ENCODE peak calls at places on chromosomes 4 and X, in six cellular contexts. X is HepG2, C is K562, E is SK-N-SH, J is HCT116, O is GM12878. D is an unnamed sample.

GRCh38 chr4:109232666-109233065 is 69.8 kb downstream of the COL25A1 start:
- DNase-seq in C (no peak), E (no peak), X (no peak), J (no peak), O (no peak), D (no peak)

GRCh38 chr4:15755321-15755750 is 22.8 kb upstream of the CD38 start:
- DNase-seq in J (no peak), C (no peak), E (no peak), X (no peak), O (no peak), D (no peak)

GRCh38 chrX:95733426-95733825 is 951.2 kb upstream of the DIAPH2 start:
- DNase-seq in X (no peak), E (no peak), J (no peak), O (no peak), C (no peak), D (no peak)

GRCh38 chr4:132065940-132066495 is 1083.1 kb upstream of the PCDH10 start:
- DNase-seq in J (no peak), O (no peak), C (no peak), X (no peak), E (no peak), D (no peak)

GRCh38 chr4:86036729-86037128 is 323.1 kb downstream of the MAPK10 start:
- DNase-seq in J (no peak), E (no peak), O (no peak), X (no peak), C (no peak), D (no peak)

GRCh38 chr4:9894604-9895361 is 113.3 kb downstream of the DRD5 start:
- DNase-seq in C (no peak), J (no peak), E (no peak), O (no peak), X (no peak), D (no peak)

GRCh38 chr4:189656551-189657165 is 284.0 kb upstream of the FRG1 start:
- DNase-seq in O (no peak), E (no peak), X (no peak), J (no peak), C (no peak), D (no peak)

GRCh38 chrX:68238568-68238967 is 194.7 kb downstream of the OPHN1 start:
- DNase-seq in X (no peak), E (peak; percentile 2), J (no peak), O (no peak), C (no peak), D (no peak)

GRCh38 chr4:109548655-109549054 is 11.4 kb upstream of the MCUB start:
- DNase-seq in C (no peak), O (no peak), J (no peak), E (no peak), X (no peak), D (no peak)

GRCh38 chr4:6071959-6072720 is 53.9 kb upstream of the C4orf50 start:
- DNase-seq in X (no peak), C (no peak), J (no peak), E (peak; percentile 46), O (no peak), D (no peak)

GRCh38 chr4:146545102-146545501 is 23.4 kb upstream of the SLC10A7 start:
- DNase-seq in X (peak; percentile 27), E (peak; percentile 9), C (peak; percentile 32), J (no peak), O (no peak), D (peak; percentile 41)

GRCh38 chr4:109559625-109559982 is 442 bp upstream of the MCUB start:
- DNase-seq in E (peak; percentile 70), J (no peak), C (peak; percentile 14), X (no peak), O (no peak), D (no peak)

GRCh38 chr4:108291137-108291536 is 122.4 kb upstream of the LEF1 start:
- DNase-seq in J (no peak), E (no peak), C (no peak), X (no peak), O (no peak), D (no peak)

DNA sequence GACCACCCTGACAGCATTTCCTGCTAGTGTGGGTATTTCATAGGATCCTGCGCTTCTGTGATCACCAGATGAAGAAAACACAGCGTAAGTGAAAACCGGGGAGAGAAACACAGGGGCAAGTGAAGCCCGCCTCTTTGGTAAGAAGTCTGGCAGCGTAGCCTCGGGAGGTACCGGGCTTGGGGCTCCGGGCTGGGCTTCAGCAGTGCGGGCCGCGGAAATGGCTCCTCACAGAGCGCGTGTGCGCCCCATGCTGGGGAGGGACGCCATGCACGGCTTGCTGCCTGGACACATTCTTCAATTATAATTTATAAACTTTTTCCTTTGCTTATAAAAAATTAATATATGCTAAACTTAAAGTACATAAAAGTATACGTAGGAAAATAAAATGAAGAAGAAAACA is 151.5 kb downstream of the AFAP1 start:
- DNase-seq in E (no peak), O (no peak), X (no peak), C (peak; percentile 24), J (no peak), D (no peak)
- TF ChIP-seq JUND in E (no peak), O (no peak), X (no peak), C (no peak), J (no peak), D (no peak)

GRCh38 chr4:21790437-21791029 is 158.0 kb downstream of the KCNIP4 start:
- DNase-seq in C (peak; percentile 8), J (peak; percentile 16), X (no peak), O (no peak), E (peak; percentile 3), D (no peak)
- TF ChIP-seq JUND in C (no peak), J (no peak), X (no peak), O (no peak), E (no peak), D (no peak)

GRCh38 chr4:104394409-104394813 is 100.3 kb downstream of the CXXC4 start:
- DNase-seq in O (no peak), C (no peak), E (peak; percentile 10), X (no peak), J (no peak), D (peak; percentile 27)

GRCh38 chr4:104393649-104394048 is 101.0 kb downstream of the CXXC4 start:
- DNase-seq in C (no peak), J (no peak), E (no peak), O (no peak), X (no peak), D (no peak)

GRCh38 chr4:104395219-104395618 is 99.5 kb downstream of the CXXC4 start:
- DNase-seq in J (no peak), X (no peak), E (no peak), C (no peak), O (no peak), D (no peak)
- TF ChIP-seq JUND in J (no peak), X (no peak), E (no peak), C (no peak), O (no peak), D (no peak)

GRCh38 chr4:159382875-159383568 is 280.1 kb downstream of the RAPGEF2 start:
- DNase-seq in O (no peak), C (no peak), E (no peak), J (no peak), X (no peak), D (no peak)
- TF ChIP-seq JUND in O (no peak), C (no peak), E (no peak), J (no peak), X (no peak), D (no peak)

D was measured in T47D.